ENCODE peak calls at places on chromosomes 3 and 15, in four cellular contexts. W is OCI-M1; P is HFFc6; R is naive thymus-derived CD8-positive, alpha-beta T cell. G is an unnamed sample.

GRCh38 chr3:197428961-197429360 is 126.8 kb downstream of the BDH1 start:
- DNase-seq in P (no peak), R (no peak), W (no peak), G (no peak)

GRCh38 chr3:24154751-24155150 is 209.7 kb downstream of the NR1D2 start:
- DNase-seq in W (no peak), R (no peak), P (no peak), G (no peak)

GRCh38 chr3:129651316-129652202 is 45.1 kb upstream of the PLXND1 start:
- DNase-seq in P (peak; percentile 92), R (no peak), W (no peak), G (peak; percentile 49)

GRCh38 chr15:66679043-66679656 is 22.9 kb upstream of the SMAD6 start:
- DNase-seq in W (peak; percentile 68), R (no peak), P (no peak), G (no peak)

GRCh38 chr3:72068621-72069020 is 283.7 kb upstream of the PROK2 start:
- DNase-seq in W (no peak), R (no peak), P (no peak), G (no peak)

GRCh38 chr3:13845806-13846205 is 34.1 kb downstream of the WNT7A start:
- DNase-seq in W (no peak), P (no peak), R (no peak), G (no peak)

GRCh38 chr15:41904487-41905359 is 10.9 kb upstream of the SPTBN5 start:
- DNase-seq in W (peak; percentile 78), R (peak; percentile 65), P (peak; percentile 49), G (peak; percentile 91)

GRCh38 chr3:145915787-145916186 is 245.2 kb downstream of the PLOD2 start:
- DNase-seq in P (no peak), R (no peak), W (no peak), G (peak; percentile 38)

GRCh38 chr3:10554746-10555145 is 49.4 kb upstream of the ATP2B2 start:
- DNase-seq in R (no peak), P (no peak), W (no peak), G (no peak)

GRCh38 chr15:56916825-56917477 is 1.5 kb upstream of the TCF12 start:
- DNase-seq in W (peak; percentile 38), P (no peak), R (no peak), G (no peak)

GRCh38 chr15:75620776-75621536 is 4.6 kb downstream of the SNUPN start:
- DNase-seq in P (peak; percentile 87), R (no peak), W (no peak), G (no peak)

GRCh38 chr3:116018651-116019050 is 395.3 kb downstream of the GAP43 start:
- DNase-seq in W (no peak), R (no peak), P (peak; percentile 12), G (no peak)

GRCh38 chr15:88989578-88989977 is 76.4 kb upstream of the MFGE8 start:
- DNase-seq in R (no peak), P (peak; percentile 95), W (no peak), G (no peak)

GRCh38 chr3:192566706-192567290 is 160.5 kb downstream of the FGF12 start:
- DNase-seq in W (peak; percentile 75), R (peak; percentile 15), P (peak; percentile 76), G (peak; percentile 82)

GRCh38 chr3:52310861-52311566 is 5.1 kb upstream of the DNAH1 start:
- DNase-seq in P (no peak), R (peak; percentile 40), W (no peak), G (no peak)

GRCh38 chr15:51359981-51360380 is 18.5 kb downstream of the GLDN start:
- DNase-seq in W (no peak), R (no peak), P (no peak), G (no peak)

GRCh38 chr3:29889230-29889629 is 608.4 kb downstream of the RBMS3 start:
- DNase-seq in R (no peak), W (no peak), P (peak; percentile 11), G (no peak)

GRCh38 chr3:58497074-58497473 is 5.2 kb downstream of the KCTD6 start:
- DNase-seq in W (no peak), R (no peak), P (no peak), G (no peak)

GRCh38 chr3:59609967-59610366 is 560.1 kb upstream of the CFAP20DC start:
- DNase-seq in W (no peak), P (no peak), R (no peak), G (no peak)

GRCh38 chr15:72614810-72615532 is 39.5 kb upstream of the GOLGA6B start:
- DNase-seq in W (no peak), P (no peak), R (no peak), G (no peak)

GRCh38 chr3:99562990-99563607 is 75.3 kb upstream of the COL8A1 start:
- DNase-seq in P (peak; percentile 25), W (no peak), R (no peak), G (no peak)

GRCh38 chr3:69425249-69425648 is 39.4 kb upstream of the FRMD4B start:
- DNase-seq in R (no peak), P (peak; percentile 27), W (peak; percentile 39), G (peak; percentile 56)

GRCh38 chr3:175356899-175357324 is 497.8 kb downstream of the NAALADL2 start:
- DNase-seq in P (peak; percentile 3), R (no peak), W (no peak), G (no peak)

GRCh38 chr15:65887565-65887964 is 18.3 kb downstream of the RAB11A start:
- DNase-seq in W (no peak), R (no peak), P (no peak), G (no peak)

GRCh38 chr3:14837188-14837587 is 18.4 kb downstream of the FGD5 start:
- DNase-seq in W (no peak), R (no peak), P (no peak), G (no peak)